ENCODE peak calls at places on chromosome 18, in nine cellular contexts. W is psoas muscle; L is HFFc6; X is prostate gland; S is CD4-positive, alpha-beta T cell; Q is GM04504; F is effector CD4-positive, alpha-beta T cell; T is LoVo; N is 8988T. V is an unnamed sample.

GRCh38 chr18:21686282-21687105 is 18.1 kb downstream of the ABHD3 start:
- DNase-seq in L (no peak), Q (no peak), N (no peak), T (no peak), X (no peak), F (no peak), W (no peak), S (no peak), V (peak)

GRCh38 chr18:59881728-59882685 is 17.8 kb upstream of the PMAIP1 start:
- DNase-seq in L (peak), S (no peak), N (no peak), T (peak), Q (no peak), X (no peak), W (no peak), F (no peak), V (peak)

GRCh38 chr18:79383388-79384056 is 12.2 kb upstream of the NFATC1 start:
- DNase-seq in W (no peak), L (no peak), X (no peak), T (no peak), S (peak), Q (no peak), F (no peak), N (no peak), V (no peak)

GRCh38 chr18:48892146-48892855 is 58.5 kb downstream of the SMAD7 start:
- DNase-seq in S (no peak), L (no peak), F (no peak), Q (no peak), N (no peak), T (no peak), W (no peak), X (peak), V (no peak)

GRCh38 chr18:35481960-35482366 is 15.8 kb downstream of the INO80C start:
- DNase-seq in L (no peak), S (no peak), T (peak), W (no peak), X (no peak), F (no peak), Q (no peak), N (no peak), V (peak)

GRCh38 chr18:48575301-48575657 is 36.4 kb downstream of the CTIF start:
- DNase-seq in F (no peak), S (no peak), N (no peak), X (no peak), L (no peak), T (no peak), Q (no peak), W (no peak), V (no peak)

GRCh38 chr18:26908906-26909305 is 43.4 kb upstream of the AQP4 start:
- DNase-seq in Q (no peak), T (no peak), N (no peak), W (no peak), X (no peak), S (no peak), L (no peak), F (no peak), V (no peak)

GRCh38 chr18:39647627-39648502 is 2082.3 kb upstream of the CELF4 start:
- DNase-seq in T (no peak), X (no peak), F (no peak), W (no peak), N (no peak), L (peak), Q (peak), S (no peak), V (peak)

GRCh38 chr18:22228930-22229329 is 59.5 kb downstream of the GATA6 start:
- DNase-seq in X (no peak), F (no peak), S (no peak), Q (no peak), L (peak), T (no peak), W (no peak), N (no peak), V (peak)

GRCh38 chr18:48932822-48933510 is 17.8 kb downstream of the SMAD7 start:
- DNase-seq in Q (no peak), F (no peak), T (no peak), L (no peak), N (no peak), X (no peak), S (no peak), W (peak), V (no peak)

GRCh38 chr18:7000484-7001096 is 117.0 kb downstream of the LAMA1 start:
- DNase-seq in L (no peak), Q (peak), X (peak), T (peak), F (no peak), S (no peak), N (no peak), W (no peak), V (peak)

V was measured in IMR-90.